ENCODE peak calls at places on chromosomes 7 and 10, in ten cellular contexts. X, F, K, V, M, T, H, L, D and I are unnamed samples.

GRCh38 chr10:98302711-98303365 is 34.8 kb upstream of the LOXL4 start:
- DNase-seq in X (no peak), F (no peak), K (no peak), V (no peak), M (peak), T (no peak), H (peak), L (no peak), D (no peak), I (no peak)

GRCh38 chr7:70674268-70675025 is 457.5 kb upstream of the GALNT17 start:
- DNase-seq in X (no peak), F (no peak), K (no peak), V (peak), M (peak), T (no peak), H (no peak), L (no peak), D (no peak), I (no peak)

GRCh38 chr7:137006293-137006692 is 137.8 kb downstream of the CHRM2 start:
- DNase-seq in X (peak), F (no peak), K (no peak), V (no peak), M (no peak), T (no peak), H (no peak), L (no peak), D (no peak), I (no peak)

GRCh38 chr7:33040803-33041516 is 21.6 kb downstream of the NT5C3A start:
- DNase-seq in X (no peak), F (peak), K (peak), V (no peak), M (no peak), T (no peak), H (peak), L (peak), D (peak), I (peak)

GRCh38 chr10:60142736-60143135 is 236.4 kb upstream of the CCDC6 start:
- DNase-seq in X (no peak), F (no peak), K (no peak), V (no peak), M (no peak), T (no peak), H (no peak), L (no peak), D (no peak), I (no peak)

GRCh38 chr10:99506416-99506815 is 26.3 kb upstream of the NKX2-3 start:
- DNase-seq in X (no peak), F (no peak), K (no peak), V (no peak), M (no peak), T (no peak), H (no peak), L (no peak), D (no peak), I (no peak)

GRCh38 chr7:142158741-142159496 is 47.4 kb downstream of the MGAM2 start:
- DNase-seq in X (no peak), F (no peak), K (no peak), V (no peak), M (no peak), T (no peak), H (peak), L (no peak), D (no peak), I (peak)

GRCh38 chr7:35241884-35242283 is 12.0 kb downstream of the TBX20 start:
- DNase-seq in X (no peak), F (no peak), K (no peak), V (no peak), M (no peak), T (no peak), H (no peak), L (no peak), D (no peak), I (no peak)

GRCh38 chr7:117014099-117014656 is 60.9 kb downstream of the ST7 start:
- DNase-seq in X (no peak), F (peak), K (no peak), V (no peak), M (no peak), T (no peak), H (no peak), L (no peak), D (no peak), I (no peak)

GRCh38 chr10:91410638-91411367 is 659 bp downstream of the HECTD2 start:
- DNase-seq in X (peak), F (peak), K (peak), V (peak), M (peak), T (no peak), H (no peak), L (no peak), D (peak), I (no peak)

GRCh38 chr7:45021604-45022296 is 21.7 kb downstream of the CCM2 start:
- DNase-seq in X (peak), F (peak), K (no peak), V (no peak), M (peak), T (no peak), H (no peak), L (no peak), D (peak), I (no peak)

GRCh38 chr7:28674359-28674782 is 262.1 kb downstream of the CREB5 start:
- DNase-seq in X (no peak), F (no peak), K (no peak), V (no peak), M (no peak), T (no peak), H (peak), L (no peak), D (peak), I (no peak)

GRCh38 chr7:14639329-14639728 is 263.2 kb downstream of the DGKB start:
- DNase-seq in X (no peak), F (no peak), K (no peak), V (no peak), M (no peak), T (no peak), H (no peak), L (no peak), D (no peak), I (no peak)

GRCh38 chr10:44742169-44742732 is 168.9 kb upstream of the TMEM72 start:
- DNase-seq in X (no peak), F (no peak), K (no peak), V (no peak), M (no peak), T (no peak), H (no peak), L (no peak), D (no peak), I (no peak)

GRCh38 chr7:23604296-23604640 is 7.1 kb downstream of the CCDC126 start:
- DNase-seq in X (no peak), F (no peak), K (no peak), V (no peak), M (no peak), T (no peak), H (no peak), L (no peak), D (no peak), I (no peak)

GRCh38 chr7:94276797-94277196 is 117.9 kb upstream of the COL1A2 start:
- DNase-seq in X (no peak), F (no peak), K (peak), V (no peak), M (peak), T (no peak), H (no peak), L (no peak), D (peak), I (no peak)

GRCh38 chr7:68073701-68074100 is 1077.1 kb downstream of the TYW1 start:
- DNase-seq in X (no peak), F (no peak), K (no peak), V (no peak), M (no peak), T (no peak), H (no peak), L (no peak), D (no peak), I (no peak)

GRCh38 chr10:103888113-103888841 is 29.7 kb downstream of the STN1 start:
- DNase-seq in X (peak), F (peak), K (peak), V (peak), M (peak), T (no peak), H (peak), L (no peak), D (peak), I (peak)

GRCh38 chr7:73701357-73701995 is 18.0 kb downstream of the STX1A start:
- DNase-seq in X (peak), F (peak), K (peak), V (no peak), M (peak), T (peak), H (peak), L (no peak), D (peak), I (no peak)

GRCh38 chr7:132574281-132574680 is 2.0 kb downstream of the PLXNA4 start:
- DNase-seq in X (no peak), F (no peak), K (no peak), V (no peak), M (no peak), T (no peak), H (no peak), L (no peak), D (no peak), I (no peak)

GRCh38 chr7:71193099-71193810 is 61.3 kb downstream of the GALNT17 start:
- DNase-seq in X (no peak), F (no peak), K (no peak), V (no peak), M (no peak), T (no peak), H (no peak), L (no peak), D (no peak), I (no peak)

GRCh38 chr10:103564799-103565365 is 71.4 kb downstream of the NEURL1 start:
- DNase-seq in X (no peak), F (peak), K (peak), V (no peak), M (no peak), T (peak), H (no peak), L (no peak), D (peak), I (no peak)

GRCh38 chr7:130356121-130356759 is 11.6 kb downstream of the CPA5 start:
- DNase-seq in X (peak), F (no peak), K (no peak), V (no peak), M (peak), T (peak), H (peak), L (no peak), D (peak), I (no peak)

GRCh38 chr7:3431306-3431705 is 130.3 kb downstream of the SDK1 start:
- DNase-seq in X (peak), F (no peak), K (no peak), V (no peak), M (no peak), T (no peak), H (no peak), L (no peak), D (no peak), I (no peak)

GRCh38 chr7:47154781-47155180 is 427.1 kb downstream of the TNS3 start:
- DNase-seq in X (peak), F (no peak), K (no peak), V (no peak), M (peak), T (no peak), H (no peak), L (no peak), D (no peak), I (no peak)

GRCh38 chr7:23713285-23714235 is 3.5 kb downstream of the STK31 start:
- DNase-seq in X (peak), F (no peak), K (no peak), V (no peak), M (peak), T (no peak), H (peak), L (no peak), D (peak), I (no peak)

GRCh38 chr10:22053048-22053447 is 49.5 kb upstream of the DNAJC1 start:
- DNase-seq in X (no peak), F (no peak), K (no peak), V (no peak), M (no peak), T (no peak), H (no peak), L (no peak), D (no peak), I (no peak)

GRCh38 chr10:110434477-110435096 is 63.1 kb upstream of the DUSP5 start:
- DNase-seq in X (no peak), F (no peak), K (no peak), V (no peak), M (no peak), T (no peak), H (no peak), L (no peak), D (no peak), I (peak)

GRCh38 chr7:115274-115911 is 77.0 kb upstream of the FAM20C start:
- DNase-seq in X (peak), F (peak), K (no peak), V (no peak), M (peak), T (no peak), H (peak), L (no peak), D (no peak), I (no peak)

GRCh38 chr10:76444034-76444800 is 1012.8 kb downstream of the LRMDA start:
- DNase-seq in X (no peak), F (no peak), K (no peak), V (no peak), M (peak), T (no peak), H (peak), L (no peak), D (peak), I (no peak)

GRCh38 chr7:157440346-157441022 is 103.7 kb downstream of the DNAJB6 start:
- DNase-seq in X (no peak), F (no peak), K (no peak), V (no peak), M (no peak), T (no peak), H (no peak), L (no peak), D (no peak), I (peak)

GRCh38 chr7:3264693-3265339 is 36.2 kb upstream of the SDK1 start:
- DNase-seq in X (no peak), F (no peak), K (no peak), V (peak), M (no peak), T (no peak), H (no peak), L (no peak), D (no peak), I (no peak)

GRCh38 chr10:62426086-62426485 is 51.9 kb downstream of the ZNF365 start:
- DNase-seq in X (no peak), F (no peak), K (no peak), V (no peak), M (no peak), T (no peak), H (peak), L (peak), D (peak), I (no peak)